ENCODE peak calls at places on chromosomes 12 and 14, in eight cellular contexts. G is HCT116, I is right lobe of liver, B is body of pancreas, D is heart left ventricle, L is IMR-90, M is A549, K is GM12878. H is an unnamed sample.

GRCh38 chr14:54182419-54183040 is 214.3 kb upstream of the CDKN3 start:
- ATAC-seq in M (no peak), L (peak; percentile 76), D (no peak), G (peak; percentile 79), K (no peak), B (no peak), I (no peak), H (no peak)

GRCh38 chr14:50388256-50388931 is 8.3 kb downstream of the CDKL1 start:
- ATAC-seq in L (no peak), D (no peak), M (no peak), G (no peak), B (peak; percentile 94), K (no peak), I (peak; percentile 69), H (no peak)

GRCh38 chr14:23119362-23120327 is 590 bp upstream of the CEBPE start:
- ATAC-seq in I (no peak), D (no peak), B (no peak), M (no peak), G (no peak), K (peak; percentile 46), L (no peak), H (no peak)

GRCh38 chr14:73173092-73173735 is 36.9 kb downstream of the PSEN1 start:
- ATAC-seq in K (peak; percentile 60), B (no peak), D (no peak), G (peak; percentile 52), M (peak; percentile 71), L (peak; percentile 62), I (peak; percentile 51), H (no peak)

GRCh38 chr12:121167232-121167820 is 34.6 kb downstream of the P2RX7 start:
- ATAC-seq in I (peak; percentile 54), D (no peak), K (no peak), M (no peak), G (no peak), L (no peak), B (no peak), H (no peak)

GRCh38 chr12:68118096-68118755 is 41.3 kb downstream of the IFNG start:
- ATAC-seq in M (no peak), L (no peak), B (no peak), G (no peak), I (no peak), D (no peak), K (no peak), H (no peak)

GRCh38 chr12:49564241-49565118 is 3.5 kb downstream of the MCRS1 start:
- ATAC-seq in K (no peak), D (peak; percentile 2), M (no peak), B (no peak), I (no peak), G (no peak), L (no peak), H (no peak)

GRCh38 chr12:46214668-46215429 is 54.0 kb downstream of the SLC38A1 start:
- ATAC-seq in M (no peak), I (peak; percentile 51), D (no peak), B (no peak), K (peak; percentile 79), L (peak; percentile 67), G (no peak), H (peak; percentile 44)

GRCh38 chr12:96186902-96187301 is 7.3 kb upstream of the ELK3 start:
- ATAC-seq in I (no peak), G (no peak), K (no peak), B (no peak), M (no peak), D (no peak), L (no peak), H (no peak)

GRCh38 chr12:127416796-127417195 is 850.2 kb upstream of the TMEM132C start:
- ATAC-seq in B (no peak), I (no peak), G (no peak), K (no peak), M (no peak), L (no peak), D (no peak), H (no peak)

GRCh38 chr14:23024612-23025075 is 10.1 kb downstream of the PSMB5 start:
- ATAC-seq in I (no peak), D (no peak), M (no peak), B (no peak), G (peak; percentile 23), K (peak; percentile 35), L (no peak), H (no peak)

GRCh38 chr12:104653730-104654328 is 197.1 kb downstream of the CHST11 start:
- ATAC-seq in I (no peak), D (no peak), M (peak; percentile 74), B (no peak), K (peak; percentile 88), G (peak; percentile 94), L (no peak), H (no peak)

GRCh38 chr14:36223558-36223957 is 47.0 kb upstream of the PTCSC3 start:
- ATAC-seq in G (no peak), K (no peak), I (no peak), B (no peak), L (no peak), M (no peak), D (no peak), H (no peak)

GRCh38 chr14:36227802-36228201 is 51.3 kb upstream of the PTCSC3 start:
- ATAC-seq in D (no peak), B (peak; percentile 56), G (no peak), K (no peak), L (peak; percentile 72), I (no peak), M (no peak), H (no peak)

GRCh38 chr14:36224176-36224575 is 47.7 kb upstream of the PTCSC3 start:
- ATAC-seq in K (no peak), B (no peak), L (no peak), I (no peak), M (no peak), D (no peak), G (no peak), H (no peak)

GRCh38 chr14:36227344-36227743 is 50.8 kb upstream of the PTCSC3 start:
- ATAC-seq in G (no peak), M (no peak), D (no peak), L (no peak), B (no peak), K (no peak), I (no peak), H (no peak)

DNA sequence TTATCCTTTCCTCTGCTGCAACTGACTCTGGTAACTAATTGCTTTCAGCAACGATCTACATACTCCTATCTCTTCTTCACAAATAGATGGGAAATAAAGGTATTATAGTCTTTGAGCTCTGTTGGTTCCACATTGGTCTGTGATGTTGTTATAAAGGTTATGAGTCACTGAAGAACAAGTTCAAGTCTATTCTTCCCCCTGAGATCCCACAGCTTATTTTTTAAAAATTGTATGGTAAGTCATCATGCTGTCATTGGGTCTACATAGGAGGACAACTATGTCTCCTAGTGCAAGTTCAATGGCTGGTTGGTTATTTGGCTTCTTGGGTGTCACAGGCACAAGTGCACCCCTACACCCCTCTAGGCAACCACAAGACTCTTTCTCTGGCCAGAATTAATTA is 49.6 kb upstream of the PTCSC3 start:
- ATAC-seq in M (no peak), I (no peak), B (no peak), D (no peak), K (no peak), L (no peak), G (no peak), H (no peak)
- TF ChIP-seq POLR2A in M (no peak), I (no peak), B (no peak), D (no peak), K (no peak), L (no peak), G (no peak), H (no peak)

DNA sequence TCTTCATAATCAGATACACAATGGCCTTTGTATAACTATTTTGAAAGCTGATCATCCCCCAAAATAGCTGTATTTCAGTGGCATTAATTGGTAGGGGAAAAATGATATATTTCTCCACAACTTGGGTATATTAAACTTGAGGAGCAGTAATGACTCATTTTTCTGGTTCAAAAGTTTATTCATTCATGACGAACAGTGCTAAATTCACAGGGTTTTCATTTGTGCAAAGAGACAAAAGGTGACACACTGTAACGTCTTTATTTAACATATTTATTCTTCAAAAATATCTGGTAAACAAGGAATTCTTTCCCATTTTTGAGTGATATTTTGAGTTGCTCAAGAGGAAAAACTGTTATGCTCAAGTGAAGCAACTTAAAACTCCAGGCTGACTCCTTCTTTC is 415.5 kb upstream of the SOX5 start:
- ATAC-seq in K (no peak), I (no peak), M (no peak), G (no peak), B (no peak), D (no peak), L (no peak), H (no peak)
- H3K4me1 ChIP-seq in K (peaks cover 7% of the 10 kb centered on the region), I (peaks cover 31% of the 10 kb centered on the region), M (no peaks in the 10 kb centered on the region), G (no peaks in the 10 kb centered on the region), B (no peaks in the 10 kb centered on the region), D (no peaks in the 10 kb centered on the region), L (peaks cover 6% of the 10 kb centered on the region), H (peaks cover 9% of the 10 kb centered on the region)

GRCh38 chr14:67267929-67268328 is 26.7 kb downstream of the PALS1 start:
- ATAC-seq in D (no peak), G (no peak), L (no peak), I (no peak), K (no peak), M (no peak), B (no peak), H (no peak)
- TF ChIP-seq POLR2A in D (no peak), G (no peak), L (no peak), I (no peak), K (no peak), M (no peak), B (no peak), H (no peak)

DNA sequence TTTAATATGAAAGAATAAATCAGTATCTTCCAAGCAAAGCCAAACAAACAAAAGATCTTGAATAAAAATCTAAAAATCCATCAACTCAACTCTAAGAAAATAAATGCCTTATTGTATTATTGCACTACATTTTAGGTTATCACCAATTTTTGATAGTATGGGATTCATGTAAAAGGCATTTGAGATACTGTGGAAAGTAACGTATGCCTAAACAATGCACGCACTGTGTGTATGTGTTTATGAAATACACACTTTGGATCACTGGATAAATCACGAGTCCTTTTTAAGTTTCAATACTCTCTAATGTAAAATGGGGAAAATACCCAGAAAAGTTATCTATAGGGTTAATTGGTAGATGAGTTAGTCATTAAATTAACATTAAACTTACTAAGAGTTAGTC is 17.7 kb downstream of the WBP11 start:
- ATAC-seq in M (no peak), B (no peak), L (no peak), I (no peak), G (no peak), D (no peak), K (no peak), H (no peak)
- H3K4me1 ChIP-seq in M (no peaks in the 10 kb centered on the region), B (no peaks in the 10 kb centered on the region), L (peaks cover 3% of the 10 kb centered on the region), I (no peaks in the 10 kb centered on the region), G (no peaks in the 10 kb centered on the region), D (no peaks in the 10 kb centered on the region), K (no peaks in the 10 kb centered on the region), H (no peaks in the 10 kb centered on the region)

DNA sequence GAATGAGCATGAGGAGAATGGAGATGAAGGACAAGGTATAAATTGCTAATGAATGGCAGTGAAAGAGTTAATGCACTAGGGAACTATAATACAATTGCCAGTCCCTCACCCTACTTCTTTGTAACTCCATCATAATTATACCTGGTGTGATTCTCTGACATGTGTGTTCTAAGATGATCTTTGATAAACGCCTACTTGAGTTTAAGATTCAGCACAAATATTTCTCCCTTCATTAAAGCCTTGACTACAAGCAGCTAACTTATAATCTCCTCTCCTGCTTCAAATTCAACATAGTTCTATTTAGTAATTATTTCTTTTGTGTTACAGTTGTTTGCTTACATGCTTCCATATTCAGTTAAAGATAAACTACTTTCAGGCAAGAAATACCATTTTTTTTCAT is 9.7 kb upstream of the CLEC2A start:
- ATAC-seq in K (no peak), I (no peak), M (no peak), B (no peak), D (no peak), G (no peak), L (no peak), H (no peak)
- TF ChIP-seq POLR2A in K (no peak), I (no peak), M (no peak), B (no peak), D (no peak), G (no peak), L (no peak), H (no peak)

GRCh38 chr12:131865196-131865875 is 29.1 kb upstream of the ULK1 start:
- ATAC-seq in G (peak; percentile 87), M (peak; percentile 62), K (no peak), D (no peak), L (no peak), B (no peak), I (no peak), H (no peak)
- H3K4me1 ChIP-seq in G (peaks cover 39% of the 10 kb centered on the region), M (peaks cover 66% of the 10 kb centered on the region), K (no peaks in the 10 kb centered on the region), D (no peaks in the 10 kb centered on the region), L (peaks cover 10% of the 10 kb centered on the region), B (no peaks in the 10 kb centered on the region), I (peaks cover 15% of the 10 kb centered on the region), H (no peaks in the 10 kb centered on the region)

H was measured in gastroesophageal sphincter.